ENCODE peak calls at places on chromosomes 16 and 17, in five cellular contexts. One of them, this sample, is unnamed. For H3K27me3, the result is how much of the 10 kb centered on the place peaks cover.

GRCh38 chr17:38632334-38632733 is 26.6 kb upstream of the SRCIN1 start:
- DNase-seq in lung: no peak
- DNase-seq in adipocyte: no peak
- DNase-seq in H7: no peak
- DNase-seq in GM23248: no peak
- DNase-seq in this sample: no peak

GRCh38 chr16:81035975-81036750 is 521 bp downstream of the ATMIN start:
- DNase-seq in lung: no peak
- DNase-seq in adipocyte: peak
- DNase-seq in H7: peak
- DNase-seq in GM23248: peak
- DNase-seq in this sample: peak

GRCh38 chr16:11901091-11901490 is 14.7 kb downstream of the GSPT1 start:
- DNase-seq in lung: no peak
- DNase-seq in adipocyte: peak
- DNase-seq in H7: no peak
- DNase-seq in GM23248: peak
- DNase-seq in this sample: no peak

GRCh38 chr16:212999-213398 is 16.2 kb downstream of the LUC7L start:
- DNase-seq in lung: no peak
- DNase-seq in adipocyte: no peak
- DNase-seq in H7: no peak
- DNase-seq in GM23248: no peak
- DNase-seq in this sample: peak

GRCh38 chr16:22813223-22813945 is 578 bp upstream of the HS3ST2 start:
- DNase-seq in lung: peak
- DNase-seq in adipocyte: peak
- DNase-seq in H7: peak
- DNase-seq in GM23248: peak
- DNase-seq in this sample: no peak

GRCh38 chr17:2547176-2547575 is 35.5 kb upstream of the METTL16 start:
- DNase-seq in lung: no peak
- DNase-seq in adipocyte: no peak
- DNase-seq in H7: no peak
- DNase-seq in GM23248: peak
- DNase-seq in this sample: peak

GRCh38 chr16:52581530-52581929 is 34.6 kb upstream of the TOX3 start:
- DNase-seq in lung: no peak
- DNase-seq in adipocyte: no peak
- DNase-seq in H7: no peak
- DNase-seq in GM23248: no peak
- DNase-seq in this sample: no peak

GRCh38 chr17:38750312-38751121 is 2.0 kb upstream of the PSMB3 start:
- DNase-seq in lung: no peak
- DNase-seq in adipocyte: peak
- DNase-seq in H7: no peak
- DNase-seq in GM23248: peak
- DNase-seq in this sample: no peak

GRCh38 chr16:4850211-4850610 is 2.9 kb downstream of the UBN1 start:
- DNase-seq in lung: no peak
- DNase-seq in adipocyte: peak
- DNase-seq in H7: peak
- DNase-seq in GM23248: peak
- DNase-seq in this sample: no peak

GRCh38 chr17:58414596-58414997 is 2.7 kb downstream of the RNF43 start:
- DNase-seq in lung: no peak
- DNase-seq in adipocyte: no peak
- DNase-seq in H7: no peak
- DNase-seq in GM23248: no peak
- DNase-seq in this sample: no peak

GRCh38 chr17:74892013-74892841 is 1.2 kb downstream of the FADS6 start:
- DNase-seq in lung: peak
- DNase-seq in adipocyte: no peak
- DNase-seq in H7: peak
- DNase-seq in GM23248: no peak
- DNase-seq in this sample: no peak
- H3K27me3 ChIP-seq in lung: under half
- H3K27me3 ChIP-seq in adipocyte: half or more
- H3K27me3 ChIP-seq in H7: under half
- H3K27me3 ChIP-seq in GM23248: half or more
- H3K27me3 ChIP-seq in this sample: under half

GRCh38 chr17:14294876-14295275 is 6.0 kb upstream of the HS3ST3B1 start:
- DNase-seq in lung: peak
- DNase-seq in adipocyte: no peak
- DNase-seq in H7: peak
- DNase-seq in GM23248: no peak
- DNase-seq in this sample: no peak

GRCh38 chr17:14297161-14297851 is 3.6 kb upstream of the HS3ST3B1 start:
- DNase-seq in lung: peak
- DNase-seq in adipocyte: peak
- DNase-seq in H7: peak
- DNase-seq in GM23248: peak
- DNase-seq in this sample: no peak

GRCh38 chr17:14295676-14296075 is 5.2 kb upstream of the HS3ST3B1 start:
- DNase-seq in lung: no peak
- DNase-seq in adipocyte: no peak
- DNase-seq in H7: peak
- DNase-seq in GM23248: no peak
- DNase-seq in this sample: no peak

GRCh38 chr17:14298221-14298994 is 2.5 kb upstream of the HS3ST3B1 start:
- DNase-seq in lung: peak
- DNase-seq in adipocyte: no peak
- DNase-seq in H7: peak
- DNase-seq in GM23248: peak
- DNase-seq in this sample: no peak

GRCh38 chr17:14296511-14296910 is 4.4 kb upstream of the HS3ST3B1 start:
- DNase-seq in lung: peak
- DNase-seq in adipocyte: no peak
- DNase-seq in H7: peak
- DNase-seq in GM23248: peak
- DNase-seq in this sample: no peak
- H3K27me3 ChIP-seq in lung: under half
- H3K27me3 ChIP-seq in adipocyte: under half
- H3K27me3 ChIP-seq in H7: half or more
- H3K27me3 ChIP-seq in GM23248: under half
- H3K27me3 ChIP-seq in this sample: under half

GRCh38 chr17:45792437-45792836 is 8.3 kb downstream of the CRHR1 start:
- DNase-seq in lung: no peak
- DNase-seq in adipocyte: no peak
- DNase-seq in H7: no peak
- DNase-seq in GM23248: no peak
- DNase-seq in this sample: no peak

GRCh38 chr17:45791935-45792334 is 7.8 kb downstream of the CRHR1 start:
- DNase-seq in lung: peak
- DNase-seq in adipocyte: no peak
- DNase-seq in H7: peak
- DNase-seq in GM23248: no peak
- DNase-seq in this sample: no peak

GRCh38 chr17:45789874-45790273 is 5.8 kb downstream of the CRHR1 start:
- DNase-seq in lung: no peak
- DNase-seq in adipocyte: no peak
- DNase-seq in H7: no peak
- DNase-seq in GM23248: no peak
- DNase-seq in this sample: no peak

GRCh38 chr17:45790296-45790922 is 6.3 kb downstream of the CRHR1 start:
- DNase-seq in lung: no peak
- DNase-seq in adipocyte: no peak
- DNase-seq in H7: no peak
- DNase-seq in GM23248: peak
- DNase-seq in this sample: no peak

GRCh38 chr17:45791041-45791582 is 7.0 kb downstream of the CRHR1 start:
- DNase-seq in lung: no peak
- DNase-seq in adipocyte: no peak
- DNase-seq in H7: no peak
- DNase-seq in GM23248: no peak
- DNase-seq in this sample: no peak
- H3K27me3 ChIP-seq in lung: under half
- H3K27me3 ChIP-seq in adipocyte: half or more
- H3K27me3 ChIP-seq in H7: under half
- H3K27me3 ChIP-seq in GM23248: under half
- H3K27me3 ChIP-seq in this sample: under half

GRCh38 chr16:86713021-86713631 is 134.8 kb downstream of the FOXL1 start:
- DNase-seq in lung: no peak
- DNase-seq in adipocyte: no peak
- DNase-seq in H7: peak
- DNase-seq in GM23248: no peak
- DNase-seq in this sample: no peak
- H3K27me3 ChIP-seq in lung: under half
- H3K27me3 ChIP-seq in adipocyte: half or more
- H3K27me3 ChIP-seq in H7: under half
- H3K27me3 ChIP-seq in GM23248: under half
- H3K27me3 ChIP-seq in this sample: under half

GRCh38 chr17:44386182-44386525 is 3.3 kb downstream of the ITGA2B start:
- DNase-seq in lung: no peak
- DNase-seq in adipocyte: no peak
- DNase-seq in H7: no peak
- DNase-seq in GM23248: no peak
- DNase-seq in this sample: no peak

GRCh38 chr17:44387773-44388172 is 1.7 kb downstream of the ITGA2B start:
- DNase-seq in lung: no peak
- DNase-seq in adipocyte: no peak
- DNase-seq in H7: no peak
- DNase-seq in GM23248: no peak
- DNase-seq in this sample: no peak

GRCh38 chr17:44389723-44390202 is 314 bp upstream of the ITGA2B start:
- DNase-seq in lung: no peak
- DNase-seq in adipocyte: no peak
- DNase-seq in H7: no peak
- DNase-seq in GM23248: no peak
- DNase-seq in this sample: no peak

GRCh38 chr17:44390250-44390649 is 801 bp upstream of the ITGA2B start:
- DNase-seq in lung: no peak
- DNase-seq in adipocyte: no peak
- DNase-seq in H7: no peak
- DNase-seq in GM23248: no peak
- DNase-seq in this sample: no peak

DNA sequence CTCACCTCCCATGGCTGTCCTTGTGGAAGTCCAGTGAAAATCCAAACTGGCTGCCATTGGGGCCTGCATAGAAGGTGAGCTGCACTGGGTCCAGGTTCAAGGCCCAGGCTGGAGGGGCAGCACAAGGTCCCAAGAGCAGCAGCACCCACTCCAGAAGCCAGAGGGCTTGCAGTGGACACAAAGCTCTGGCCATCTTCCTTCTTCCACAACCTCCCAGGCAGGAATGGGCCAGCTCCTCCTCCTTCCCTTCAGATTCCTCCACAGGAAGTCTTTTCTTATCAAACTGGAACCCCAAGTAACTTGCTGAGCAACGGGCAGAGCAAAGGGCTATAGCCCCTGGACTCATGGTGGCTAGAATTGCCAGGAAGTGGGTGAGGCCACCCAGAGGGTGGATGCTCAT is at the start of gene ITGA2B:
- DNase-seq in lung: no peak
- DNase-seq in adipocyte: no peak
- DNase-seq in H7: no peak
- DNase-seq in GM23248: no peak
- DNase-seq in this sample: no peak
- H3K27me3 ChIP-seq in lung: under half
- H3K27me3 ChIP-seq in adipocyte: under half
- H3K27me3 ChIP-seq in H7: under half
- H3K27me3 ChIP-seq in GM23248: under half
- H3K27me3 ChIP-seq in this sample: under half

GRCh38 chr17:40340880-40341807 is 23.4 kb downstream of the GJD3 start:
- DNase-seq in lung: peak
- DNase-seq in adipocyte: peak
- DNase-seq in H7: peak
- DNase-seq in GM23248: peak
- DNase-seq in this sample: peak
- H3K27me3 ChIP-seq in lung: under half
- H3K27me3 ChIP-seq in adipocyte: under half
- H3K27me3 ChIP-seq in H7: under half
- H3K27me3 ChIP-seq in GM23248: under half
- H3K27me3 ChIP-seq in this sample: under half

DNA sequence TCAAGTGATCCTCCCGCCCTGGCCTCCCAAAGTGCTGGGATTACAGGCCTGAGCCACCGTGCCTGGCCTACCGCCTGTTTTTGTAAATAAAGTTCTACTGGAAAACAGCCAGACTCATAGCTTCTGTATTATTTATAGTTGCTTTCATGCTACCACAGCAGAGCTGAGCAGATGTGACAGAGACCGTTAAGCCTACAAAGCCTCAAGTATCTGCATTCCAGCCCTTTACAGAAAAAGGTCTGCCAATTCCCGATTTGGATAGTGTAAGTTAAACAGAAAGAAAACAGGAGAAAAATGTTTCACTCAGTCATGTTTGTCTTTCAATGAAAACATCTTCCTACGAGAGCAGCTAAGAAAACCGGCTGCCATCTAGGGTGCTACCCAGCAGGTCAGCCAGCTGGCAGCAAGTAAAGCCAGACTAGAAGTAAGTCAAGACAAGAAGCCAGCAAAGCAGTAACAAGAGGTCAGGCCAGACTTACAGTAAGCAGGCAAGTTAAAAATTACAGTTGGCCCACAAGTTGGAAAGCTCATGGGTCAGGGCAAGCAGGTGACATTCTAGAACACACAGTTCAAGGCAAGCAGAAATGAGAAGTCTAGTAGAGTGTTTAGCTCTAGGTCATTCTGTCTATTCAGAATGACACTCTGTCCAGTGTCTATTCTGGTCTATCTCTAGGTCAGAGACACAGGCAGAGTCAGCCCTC is 17.7 kb downstream of the NCBP3 start:
- DNase-seq in lung: no peak
- DNase-seq in adipocyte: peak
- DNase-seq in H7: no peak
- DNase-seq in GM23248: no peak
- DNase-seq in this sample: no peak
- H3K27me3 ChIP-seq in lung: under half
- H3K27me3 ChIP-seq in adipocyte: under half
- H3K27me3 ChIP-seq in H7: under half
- H3K27me3 ChIP-seq in GM23248: under half
- H3K27me3 ChIP-seq in this sample: under half

GRCh38 chr17:72529386-72529785 is 408.6 kb downstream of the SOX9 start:
- DNase-seq in lung: no peak
- DNase-seq in adipocyte: no peak
- DNase-seq in H7: no peak
- DNase-seq in GM23248: no peak
- DNase-seq in this sample: no peak
- H3K27me3 ChIP-seq in lung: under half
- H3K27me3 ChIP-seq in adipocyte: under half
- H3K27me3 ChIP-seq in H7: under half
- H3K27me3 ChIP-seq in GM23248: under half
- H3K27me3 ChIP-seq in this sample: under half

GRCh38 chr17:46785696-46786095 is 32.8 kb downstream of the WNT3 start:
- DNase-seq in lung: no peak
- DNase-seq in adipocyte: peak
- DNase-seq in H7: peak
- DNase-seq in GM23248: no peak
- DNase-seq in this sample: no peak
- H3K27me3 ChIP-seq in lung: under half
- H3K27me3 ChIP-seq in adipocyte: under half
- H3K27me3 ChIP-seq in H7: under half
- H3K27me3 ChIP-seq in GM23248: under half
- H3K27me3 ChIP-seq in this sample: under half

DNA sequence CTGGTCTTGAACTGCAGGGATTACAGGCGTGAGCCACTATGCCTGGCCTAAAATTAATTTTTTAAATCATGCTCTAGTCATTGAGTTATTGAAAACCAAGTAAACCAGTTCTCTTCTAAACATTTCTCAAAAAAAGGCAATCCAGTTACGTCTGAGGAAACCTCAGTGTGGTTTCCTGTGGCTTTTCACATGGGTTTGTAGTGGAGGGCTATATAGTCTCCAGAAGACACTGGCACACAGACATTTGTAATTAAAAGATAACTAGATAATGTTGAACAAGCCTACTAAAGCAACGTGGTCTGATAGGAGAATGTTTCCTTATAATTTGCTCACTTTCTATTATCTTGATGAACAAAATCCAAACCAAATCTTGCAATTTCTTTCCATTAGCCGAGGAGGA is 5.2 kb upstream of the TOB1 start:
- DNase-seq in lung: no peak
- DNase-seq in adipocyte: no peak
- DNase-seq in H7: no peak
- DNase-seq in GM23248: no peak
- DNase-seq in this sample: no peak
- H3K27me3 ChIP-seq in lung: under half
- H3K27me3 ChIP-seq in adipocyte: under half
- H3K27me3 ChIP-seq in H7: under half
- H3K27me3 ChIP-seq in GM23248: under half
- H3K27me3 ChIP-seq in this sample: under half

This sample was measured in brain microvascular endothelial cell.